ENCODE peak calls at places on chromosomes 7 and 10, in nine cellular contexts. V, S, X, P, O, U, M, G and D are unnamed samples.

GRCh38 chr7:103989200-103989784 is at the start of gene RELN:
- DNase-seq in S (peak; percentile 33), G (no peak), O (peak; percentile 43), P (no peak), X (no peak), M (no peak), U (no peak), V (peak; percentile 69), D (no peak)

GRCh38 chr7:74405191-74405898 is 48.4 kb upstream of the GTF2IRD1 start:
- DNase-seq in P (no peak), X (peak; percentile 11), U (no peak), V (peak; percentile 91), S (no peak), M (no peak), O (peak; percentile 67), G (no peak), D (peak; percentile 28)

GRCh38 chr10:27192284-27192683 is 37.1 kb downstream of the MASTL start:
- DNase-seq in X (peak; percentile 44), M (peak; percentile 19), V (no peak), P (peak; percentile 81), G (no peak), S (peak; percentile 95), O (no peak), U (no peak), D (peak; percentile 54)

GRCh38 chr10:66326876-66327275 is 599.0 kb upstream of the LRRTM3 start:
- DNase-seq in S (no peak), G (no peak), P (no peak), X (no peak), U (no peak), O (no peak), V (no peak), M (no peak), D (no peak)

GRCh38 chr10:88687853-88688467 is 18.1 kb upstream of the LIPK start:
- DNase-seq in X (no peak), G (no peak), P (no peak), V (peak; percentile 46), S (peak; percentile 57), M (no peak), O (no peak), U (no peak), D (peak; percentile 58)

GRCh38 chr7:100673942-100674431 is 447 bp downstream of the GNB2 start:
- DNase-seq in S (peak; percentile 39), X (peak; percentile 72), G (peak; percentile 59), U (no peak), P (peak; percentile 60), O (peak; percentile 89), M (no peak), V (no peak), D (no peak)

GRCh38 chr7:22841954-22842353 is 19.3 kb upstream of the TOMM7 start:
- DNase-seq in O (no peak), V (peak; percentile 40), U (no peak), M (no peak), P (no peak), S (peak; percentile 58), G (no peak), X (peak; percentile 66), D (no peak)

GRCh38 chr10:111114931-111115500 is 38.2 kb downstream of the ADRA2A start:
- DNase-seq in M (no peak), V (no peak), U (no peak), S (no peak), P (peak; percentile 4), O (no peak), G (no peak), X (no peak), D (no peak)

GRCh38 chr7:16471933-16472332 is 6.4 kb upstream of the SOSTDC1 start:
- DNase-seq in P (no peak), M (no peak), X (no peak), V (no peak), O (no peak), U (no peak), S (no peak), G (no peak), D (no peak)

GRCh38 chr10:53839437-53840039 is 961.5 kb downstream of the PCDH15 start:
- DNase-seq in V (peak; percentile 44), G (no peak), S (peak; percentile 69), X (no peak), U (no peak), P (no peak), O (no peak), M (no peak), D (peak; percentile 1)

GRCh38 chr10:53833908-53834307 is 967.1 kb downstream of the PCDH15 start:
- DNase-seq in M (no peak), P (no peak), G (no peak), X (no peak), U (no peak), V (no peak), S (no peak), O (no peak), D (no peak)

GRCh38 chr10:53840668-53841067 is 960.4 kb downstream of the PCDH15 start:
- DNase-seq in O (no peak), P (no peak), V (no peak), G (no peak), S (no peak), U (no peak), X (no peak), M (no peak), D (no peak)

GRCh38 chr10:53841746-53842145 is 959.3 kb downstream of the PCDH15 start:
- DNase-seq in P (no peak), U (no peak), G (no peak), M (no peak), V (no peak), S (no peak), X (no peak), O (no peak), D (no peak)

DNA sequence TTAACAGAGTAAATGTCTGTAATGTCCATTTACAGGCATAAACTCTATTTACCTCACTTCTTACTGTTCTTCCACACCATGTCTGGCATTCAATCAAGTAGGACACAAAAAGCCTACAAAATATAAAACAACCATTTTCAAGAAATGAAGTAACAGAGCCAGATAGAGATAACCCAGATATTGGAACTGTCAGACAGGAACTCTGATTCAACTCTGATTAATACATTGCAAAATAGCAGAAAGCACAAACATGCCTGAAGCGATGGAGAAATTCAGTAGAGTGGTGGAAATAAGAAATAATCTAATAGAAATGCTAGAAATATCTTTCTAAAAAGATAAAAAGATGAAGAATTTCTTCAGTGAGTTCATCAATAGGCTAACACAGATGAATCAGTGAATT is 964.4 kb downstream of the PCDH15 start:
- DNase-seq in G (no peak), O (no peak), V (no peak), U (no peak), X (no peak), P (no peak), S (peak; percentile 22), M (no peak), D (peak; percentile 44)
- TF ChIP-seq CTCF in G (no peak), O (no peak), V (no peak), U (no peak), X (no peak), P (no peak), S (no peak), M (no peak), D (no peak)

GRCh38 chr7:94375713-94376112 is 19.0 kb upstream of the COL1A2 start:
- DNase-seq in X (no peak), P (no peak), G (peak; percentile 59), U (no peak), S (peak; percentile 99), M (no peak), V (peak; percentile 52), O (no peak), D (no peak)
- H3K27ac ChIP-seq in X (peak overlapping the region; percentile 78), P (peak overlapping the region; percentile 65), G (peak overlapping the region; percentile 72), U (peak overlapping the region; percentile 89), S (peak overlapping the region; percentile 87), M (peak overlapping the region; percentile 92), V (peak overlapping the region; percentile 83), O (peak overlapping the region; percentile 49), D (no peak overlapping the region)

GRCh38 chr7:81460646-81461045 is 309.2 kb downstream of the HGF start:
- DNase-seq in X (no peak), P (no peak), V (no peak), M (no peak), G (no peak), S (no peak), U (no peak), O (no peak), D (no peak)

GRCh38 chr7:81460228-81460627 is 309.6 kb downstream of the HGF start:
- DNase-seq in G (no peak), X (no peak), M (no peak), U (no peak), V (no peak), O (no peak), S (no peak), P (no peak), D (no peak)

GRCh38 chr7:81462672-81463071 is 307.2 kb downstream of the HGF start:
- DNase-seq in O (no peak), G (no peak), X (no peak), S (peak; percentile 78), P (no peak), V (no peak), U (no peak), M (no peak), D (peak; percentile 8)

GRCh38 chr7:81459485-81459884 is 310.4 kb downstream of the HGF start:
- DNase-seq in S (no peak), X (no peak), U (no peak), O (no peak), G (no peak), M (no peak), P (no peak), V (no peak), D (no peak)

DNA sequence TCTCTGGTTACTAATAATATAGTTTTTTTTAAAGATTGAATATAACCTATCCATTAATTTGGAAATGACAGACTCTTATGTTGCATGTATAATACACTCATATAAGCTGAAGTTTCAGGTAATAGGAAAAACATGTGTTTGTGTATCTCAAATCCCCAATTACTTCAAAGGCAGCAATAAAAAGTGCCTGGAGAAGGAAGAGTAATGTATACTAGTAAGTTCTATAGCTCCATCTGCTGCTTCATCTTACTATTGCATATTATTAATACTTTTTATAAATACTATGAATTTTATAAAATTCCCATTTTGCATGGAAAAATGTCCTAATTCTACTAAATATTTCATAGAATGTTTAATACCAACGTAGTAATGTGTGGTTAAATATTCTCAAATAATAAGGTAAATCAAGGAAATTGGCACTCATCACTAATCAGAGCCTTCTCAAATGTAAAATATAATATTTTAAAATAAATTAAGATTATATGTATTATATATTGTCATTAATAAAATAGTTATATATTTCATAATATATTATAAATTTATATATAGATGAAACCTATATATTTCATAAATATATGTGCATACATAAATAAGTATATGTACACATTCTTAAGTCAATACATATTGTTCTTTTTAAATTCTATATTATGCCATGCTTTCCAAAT is 311.9 kb downstream of the HGF start:
- DNase-seq in U (no peak), G (no peak), M (no peak), V (peak; percentile 20), O (no peak), S (peak; percentile 68), P (no peak), X (no peak), D (peak; percentile 27)
- TF ChIP-seq CTCF in U (no peak), G (no peak), M (no peak), V (no peak), O (no peak), S (peak; percentile 48), P (peak; percentile 31), X (peak; percentile 26), D (peak; percentile 71)

DNA sequence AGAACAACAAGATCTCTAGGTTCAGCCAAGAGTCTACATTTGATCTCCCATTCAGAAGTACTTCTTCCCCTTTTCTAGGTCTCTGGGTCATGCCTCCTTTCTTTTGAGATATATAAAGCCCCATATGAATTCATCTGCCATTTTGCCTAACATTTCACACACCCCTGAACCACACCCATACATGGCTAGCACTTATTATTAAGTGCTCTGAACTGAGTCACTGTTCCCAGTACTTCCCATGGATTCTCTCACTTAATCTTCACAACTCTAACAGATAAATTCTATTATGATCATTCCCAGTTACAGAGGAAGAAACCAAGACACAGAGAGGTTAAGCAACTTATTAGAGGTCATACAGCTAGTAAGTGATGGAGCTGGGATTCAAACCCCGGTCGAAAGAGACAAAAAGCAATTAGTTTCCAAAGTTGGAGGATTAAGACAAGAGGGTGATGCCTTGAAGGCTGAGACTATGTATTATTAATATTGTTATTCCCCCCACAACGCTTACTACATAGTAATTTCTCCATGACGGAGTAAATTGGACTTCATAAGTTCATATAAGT is 17.2 kb downstream of the MYOF start:
- DNase-seq in X (no peak), M (no peak), V (no peak), S (peak; percentile 44), P (no peak), G (no peak), O (no peak), U (no peak), D (no peak)
- H3K27ac ChIP-seq in X (peak overlapping the region; percentile 84), M (peak overlapping the region; percentile 89), V (no peak overlapping the region), S (peak overlapping the region; percentile 96), P (peak overlapping the region; percentile 92), G (no peak overlapping the region), O (peak overlapping the region; percentile 59), U (peak overlapping the region; percentile 93), D (peak overlapping the region; percentile 99)